ENCODE peak calls at places on chromosomes 11 and 22, in nine cellular contexts. P is HCT116, A is PC-3, V is GM23338, R is AG04450, T is pancreas, U is breast epithelium, N is AG04449, E is transverse colon. M is an unnamed sample.

GRCh38 chr22:44147821-44148574 is 32.7 kb upstream of the PARVG start:
- DNase-seq in P (no peak), E (peak), T (no peak), U (no peak), N (peak), V (peak), R (no peak), A (no peak), M (no peak)

GRCh38 chr11:69368119-69368880 is 74.3 kb downstream of the MYEOV start:
- DNase-seq in A (peak), V (no peak), U (no peak), P (no peak), N (no peak), E (no peak), R (no peak), T (no peak), M (no peak)

GRCh38 chr11:61513143-61513740 is 4.7 kb downstream of the LRRC10B start:
- DNase-seq in A (peak), R (no peak), N (no peak), T (peak), U (no peak), V (no peak), E (no peak), P (no peak), M (no peak)

GRCh38 chr22:37782340-37783168 is 25.2 kb upstream of the GCAT start:
- DNase-seq in E (no peak), P (peak), T (no peak), R (no peak), V (no peak), N (no peak), A (peak), U (no peak), M (no peak)

GRCh38 chr22:37943471-37944198 is 9.8 kb downstream of the C22orf23 start:
- DNase-seq in N (no peak), A (peak), E (no peak), V (no peak), U (no peak), T (no peak), P (no peak), R (no peak), M (peak)

GRCh38 chr22:43789452-43789851 is 22.7 kb downstream of the EFCAB6 start:
- DNase-seq in N (peak), R (peak), E (peak), V (no peak), T (no peak), P (no peak), U (no peak), A (peak), M (no peak)

GRCh38 chr11:58023435-58023931 is at the start of gene OR9Q1:
- DNase-seq in V (no peak), E (no peak), T (no peak), P (no peak), N (no peak), A (no peak), R (no peak), U (no peak), M (no peak)

GRCh38 chr22:22941831-22942510 is 54.4 kb downstream of the IGLL5 start:
- DNase-seq in V (no peak), N (no peak), P (no peak), A (no peak), E (peak), T (no peak), R (no peak), U (peak), M (no peak)

GRCh38 chr11:33307984-33308383 is 50.8 kb downstream of the HIPK3 start:
- DNase-seq in V (no peak), R (no peak), P (no peak), A (no peak), T (no peak), U (no peak), N (no peak), E (no peak), M (no peak)

GRCh38 chr11:64752106-64752970 is 7.4 kb downstream of the PYGM start:
- DNase-seq in V (no peak), N (no peak), A (no peak), U (peak), R (no peak), P (no peak), T (no peak), E (no peak), M (no peak)

GRCh38 chr22:40757071-40757470 is 62.1 kb downstream of the SLC25A17 start:
- DNase-seq in N (no peak), U (no peak), E (no peak), A (peak), P (no peak), R (no peak), T (no peak), V (no peak), M (peak)

GRCh38 chr22:22427542-22428065 is 80.9 kb downstream of the ZNF280B start:
- DNase-seq in E (no peak), N (no peak), R (no peak), P (no peak), V (no peak), U (no peak), A (no peak), T (no peak), M (no peak)

GRCh38 chr11:10288881-10289764 is 4.9 kb downstream of the SBF2 start:
- DNase-seq in R (no peak), T (peak), A (no peak), N (no peak), P (no peak), E (no peak), U (no peak), V (no peak), M (no peak)

GRCh38 chr11:10287140-10287539 is 6.9 kb downstream of the SBF2 start:
- DNase-seq in N (no peak), A (no peak), V (no peak), R (no peak), T (no peak), E (no peak), P (no peak), U (no peak), M (no peak)

GRCh38 chr11:10288316-10288715 is 5.7 kb downstream of the SBF2 start:
- DNase-seq in R (no peak), E (no peak), N (no peak), A (no peak), T (no peak), P (no peak), U (no peak), V (no peak), M (no peak)

GRCh38 chr11:10289765-10290420 is 4.1 kb downstream of the SBF2 start:
- DNase-seq in T (no peak), N (no peak), E (no peak), U (no peak), P (no peak), A (no peak), R (no peak), V (no peak), M (no peak)

DNA sequence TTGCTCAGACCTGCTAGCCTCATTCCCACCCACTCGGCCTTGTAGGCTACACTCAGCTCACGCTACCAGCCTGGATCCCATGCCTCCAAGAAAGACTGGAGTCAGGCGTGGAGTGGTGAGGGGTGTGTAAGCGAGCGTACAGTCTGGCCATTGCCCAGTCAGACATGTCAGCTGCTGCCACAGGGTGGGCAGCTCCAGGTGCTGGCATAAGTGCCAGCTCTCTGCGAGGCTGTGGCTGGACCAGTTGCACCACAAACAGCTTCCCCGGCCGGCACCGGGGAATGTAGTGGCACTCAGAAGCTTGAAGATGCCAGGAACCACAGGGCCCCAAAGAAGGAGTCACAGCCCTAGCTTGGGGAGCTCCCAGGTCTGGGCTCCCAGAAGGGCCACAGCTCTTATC is 6.3 kb downstream of the SBF2 start:
- DNase-seq in R (no peak), E (no peak), U (no peak), N (no peak), V (no peak), P (no peak), T (no peak), A (no peak), M (no peak)
- H3K4me3 ChIP-seq in R (no peak), E (no peak), U (no peak), N (no peak), V (no peak), P (no peak), T (no peak), A (no peak), M (no peak)

DNA sequence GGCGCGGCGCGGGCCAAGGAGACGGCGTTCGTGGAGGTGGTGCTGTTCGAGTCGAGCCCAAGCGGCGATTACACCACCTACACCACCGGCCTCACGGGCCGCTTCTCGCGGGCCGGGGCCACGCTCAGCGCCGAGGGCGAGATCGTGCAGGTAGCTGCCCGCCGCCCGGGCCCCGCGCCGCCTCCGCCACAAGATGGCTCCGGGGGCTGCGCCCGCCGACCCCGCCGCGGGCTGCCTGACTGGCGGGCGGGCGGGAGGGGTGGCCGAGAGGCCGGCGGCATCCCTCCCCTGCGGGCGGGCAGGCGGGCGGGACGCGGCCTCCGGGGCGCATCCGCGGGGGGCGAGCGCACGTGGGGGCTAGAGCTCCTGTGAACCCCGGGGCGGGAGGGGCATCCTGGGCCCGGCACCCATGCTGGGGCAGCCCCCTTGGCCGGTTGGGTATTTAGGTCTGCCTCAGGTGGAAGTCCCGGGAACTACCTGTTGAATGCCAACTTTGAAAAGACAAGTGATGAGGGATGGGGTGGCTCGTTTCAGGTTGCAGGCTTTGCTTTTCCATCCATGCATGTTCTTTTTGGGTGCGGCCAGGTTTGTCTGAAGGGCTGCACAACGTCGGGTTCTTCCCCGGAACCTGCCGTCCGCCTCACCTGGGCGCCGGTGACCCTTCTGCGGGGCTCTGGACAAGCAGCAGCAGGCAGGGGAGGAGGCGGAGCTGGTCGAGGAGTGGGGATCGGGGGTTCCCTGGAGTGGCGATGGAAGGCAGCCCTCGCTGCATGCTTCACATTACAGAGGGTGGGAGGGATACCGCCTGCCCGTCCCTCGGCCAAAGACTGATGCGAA is 763 bp downstream of the ZNRF3 start:
- DNase-seq in R (no peak), A (peak), P (peak), E (peak), T (peak), U (no peak), V (peak), N (no peak), M (no peak)
- TF ChIP-seq CTCF in R (no peak), A (no peak), P (peak), E (no peak), T (peak), U (no peak), V (no peak), N (no peak), M (peak)

GRCh38 chr11:72069200-72069599 is 11.1 kb downstream of the NUMA1 start:
- DNase-seq in A (no peak), V (no peak), T (no peak), R (no peak), P (no peak), U (no peak), E (no peak), N (no peak), M (no peak)
- H3K4me3 ChIP-seq in A (no peak), V (no peak), T (peak), R (peak), P (no peak), U (no peak), E (no peak), N (peak), M (peak)

GRCh38 chr11:110296226-110297081 is at the start of gene RDX:
- DNase-seq in V (peak), N (no peak), E (peak), P (peak), T (peak), A (peak), U (peak), R (peak), M (no peak)
- TF ChIP-seq CTCF in V (no peak), N (no peak), E (no peak), P (no peak), T (no peak), A (no peak), U (no peak), R (peak), M (peak)